ENCODE peak calls at places on chromosomes 4 and X, in four cellular contexts. U is activated CD8-positive, alpha-beta T cell treated with anti-CD3 and anti-CD28 coated beads for 36 hours; X is bronchial epithelial cell; Y is fibroblast of pulmonary artery. P is an unnamed sample.

GRCh38 chrX:153966841-153967535 is 4.6 kb downstream of the HCFC1 start:
- DNase-seq in X (no peak), U (peak), Y (no peak), P (no peak)

GRCh38 chr4:68963389-68963788 is 11.8 kb upstream of the UGT2A3 start:
- DNase-seq in U (no peak), Y (no peak), X (no peak), P (no peak)

GRCh38 chrX:154472685-154473632 is 6.1 kb downstream of the LAGE3 start:
- DNase-seq in U (no peak), X (no peak), Y (no peak), P (no peak)

GRCh38 chr4:8015512-8015911 is 75.9 kb upstream of the AFAP1 start:
- DNase-seq in U (no peak), Y (peak), X (peak), P (no peak)

GRCh38 chr4:87589531-87589930 is 18.8 kb upstream of the DSPP start:
- DNase-seq in X (peak), Y (peak), U (no peak), P (peak)

GRCh38 chr4:8837181-8837811 is 34.3 kb downstream of the HMX1 start:
- DNase-seq in Y (no peak), X (no peak), U (no peak), P (no peak)

GRCh38 chr4:129264008-129264657 is 168.2 kb downstream of the C4orf33 start:
- DNase-seq in Y (no peak), U (no peak), X (no peak), P (no peak)

GRCh38 chrX:107454302-107454701 is 4.8 kb downstream of the FRMPD3 start:
- DNase-seq in X (peak), U (peak), Y (no peak), P (peak)

GRCh38 chr4:112060212-112060611 is 85.0 kb upstream of the FAM241A start:
- DNase-seq in U (peak), X (peak), Y (peak), P (peak)

GRCh38 chr4:55446578-55446922 is 50.8 kb downstream of the TMEM165 start:
- DNase-seq in Y (no peak), U (no peak), X (no peak), P (no peak)

GRCh38 chr4:120228086-120228485 is 161.4 kb upstream of the MAD2L1 start:
- DNase-seq in U (no peak), X (peak), Y (peak), P (peak)

GRCh38 chr4:48651869-48652447 is 128.1 kb downstream of the FRYL start:
- DNase-seq in X (peak), Y (no peak), U (no peak), P (no peak)

GRCh38 chr4:786074-786741 is 39.7 kb downstream of the CPLX1 start:
- DNase-seq in X (no peak), U (no peak), Y (no peak), P (no peak)

P was measured in MCF 10A.